ENCODE peak calls at places on chromosome 10, in seven cellular contexts. L is naive thymus-derived CD8-positive, alpha-beta T cell; U is head of caudate nucleus; Q is sigmoid colon; Y is H7; Z is Daoy; H is anterior cingulate cortex. F is an unnamed sample.

GRCh38 chr10:24208661-24209420 is at the start of gene KIAA1217:
- DNase-seq in Y (peak; percentile 81), Z (peak; percentile 45), U (no peak), H (no peak), Q (peak; percentile 69), L (no peak), F (peak; percentile 66)

GRCh38 chr10:111360260-111360925 is 283.6 kb downstream of the ADRA2A start:
- DNase-seq in Z (no peak), L (no peak), U (no peak), Y (peak; percentile 29), Q (no peak), H (no peak), F (peak; percentile 68)

GRCh38 chr10:81862596-81862995 is 12.4 kb upstream of the NRG3 start:
- DNase-seq in Z (no peak), Y (no peak), H (no peak), Q (no peak), L (no peak), U (no peak), F (no peak)

GRCh38 chr10:124559372-124560132 is 97.9 kb downstream of the LHPP start:
- DNase-seq in Y (peak; percentile 20), Q (no peak), U (no peak), H (no peak), Z (no peak), L (peak; percentile 49), F (no peak)

GRCh38 chr10:115854740-115855435 is 418.1 kb downstream of the GFRA1 start:
- DNase-seq in Q (no peak), L (no peak), U (no peak), Y (no peak), H (no peak), Z (no peak), F (no peak)

GRCh38 chr10:24331457-24331856 is 122.5 kb downstream of the KIAA1217 start:
- DNase-seq in Y (no peak), Q (no peak), U (no peak), Z (peak; percentile 64), H (no peak), L (no peak), F (no peak)

GRCh38 chr10:10794056-10794455 is 223.6 kb upstream of the CELF2 start:
- DNase-seq in Y (no peak), Q (no peak), L (no peak), U (no peak), H (no peak), Z (no peak), F (no peak)

GRCh38 chr10:132192076-132192975 is 5.6 kb downstream of the DPYSL4 start:
- DNase-seq in U (no peak), H (no peak), Q (no peak), Z (no peak), L (peak; percentile 38), Y (no peak), F (no peak)

GRCh38 chr10:72092171-72092924 is 4.0 kb upstream of the SPOCK2 start:
- DNase-seq in Z (no peak), U (no peak), Y (no peak), Q (no peak), H (no peak), L (no peak), F (no peak)

GRCh38 chr10:132685121-132685891 is 100.6 kb downstream of the NKX6-2 start:
- DNase-seq in Z (peak; percentile 79), Q (peak; percentile 72), U (peak; percentile 95), L (peak; percentile 62), H (peak; percentile 89), Y (peak; percentile 63), F (no peak)

GRCh38 chr10:124657806-124658205 is 86.4 kb downstream of the FAM53B start:
- DNase-seq in Z (no peak), U (no peak), Q (no peak), Y (no peak), L (no peak), H (peak; percentile 39), F (no peak)

GRCh38 chr10:15369642-15370211 is 1.4 kb downstream of the FAM171A1 start:
- DNase-seq in U (peak; percentile 40), Q (no peak), Y (peak; percentile 62), L (no peak), H (no peak), Z (peak; percentile 7), F (peak; percentile 24)

GRCh38 chr10:7563368-7563767 is 103.4 kb downstream of the ITIH5 start:
- DNase-seq in Q (peak; percentile 81), H (no peak), Y (no peak), L (no peak), Z (no peak), U (no peak), F (no peak)

GRCh38 chr10:100007239-100008141 is 2.3 kb downstream of the DNMBP start:
- DNase-seq in Q (peak; percentile 45), L (no peak), U (no peak), Z (no peak), Y (no peak), H (no peak), F (no peak)

GRCh38 chr10:62025901-62026879 is 124.7 kb downstream of the ARID5B start:
- DNase-seq in Q (no peak), L (no peak), H (no peak), Y (no peak), Z (no peak), U (no peak), F (no peak)

GRCh38 chr10:89279449-89279869 is 22.4 kb upstream of the IFIT2 start:
- DNase-seq in U (no peak), Q (no peak), H (no peak), Z (peak; percentile 33), Y (no peak), L (no peak), F (no peak)

GRCh38 chr10:10528563-10528910 is 489.1 kb upstream of the CELF2 start:
- DNase-seq in L (no peak), H (no peak), U (no peak), Q (no peak), Y (no peak), Z (no peak), F (no peak)

GRCh38 chr10:77685494-77685893 is 47.9 kb upstream of the KCNMA1 start:
- DNase-seq in U (no peak), Z (no peak), H (no peak), L (no peak), Q (no peak), Y (no peak), F (no peak)

GRCh38 chr10:44479306-44479705 is 94.4 kb upstream of the CXCL12 start:
- DNase-seq in L (no peak), Q (no peak), Y (no peak), Z (no peak), U (no peak), H (no peak), F (peak; percentile 1)

GRCh38 chr10:117768333-117769045 is 225.9 kb downstream of the EMX2 start:
- DNase-seq in Y (no peak), H (no peak), Q (no peak), L (no peak), Z (no peak), U (no peak), F (no peak)

GRCh38 chr10:1180836-1181235 is 124.7 kb downstream of the WDR37 start:
- DNase-seq in Z (no peak), Y (peak; percentile 86), H (no peak), U (no peak), Q (peak; percentile 42), L (no peak), F (peak; percentile 60)